ENCODE peak calls at places on chromosomes 12 and 14, in ten cellular contexts. B is EL; F is CD4-positive, CD25-positive, alpha-beta regulatory T cell; X is omental fat pad; Q is cerebellum; W is mammary epithelial cell; L is left cardiac atrium; J is germinal center; C is activated CD4-positive, CD25-positive, alpha-beta regulatory T cell; O is NCI-H1694. N is an unnamed sample.

GRCh38 chr14:89853976-89854693 is 100.4 kb downstream of the EFCAB11 start:
- DNase-seq in O (peak; percentile 69), X (no peak), W (no peak), C (no peak), Q (no peak), J (no peak), B (peak; percentile 25), F (no peak), L (no peak), N (no peak)

GRCh38 chr12:125089083-125089482 is 23.8 kb downstream of the AACS start:
- DNase-seq in W (no peak), F (no peak), X (no peak), C (no peak), L (no peak), Q (no peak), B (no peak), O (no peak), J (no peak), N (no peak)

GRCh38 chr14:24674204-24674970 is 40.4 kb upstream of the GZMB start:
- DNase-seq in F (peak; percentile 86), B (no peak), C (no peak), L (no peak), Q (no peak), J (peak; percentile 30), O (no peak), X (no peak), W (no peak), N (no peak)

GRCh38 chr12:131445184-131445974 is 265.5 kb upstream of the SFSWAP start:
- DNase-seq in W (no peak), F (no peak), X (no peak), C (no peak), J (no peak), O (no peak), B (no peak), Q (no peak), L (no peak), N (no peak)

GRCh38 chr14:80955434-80955939 is at the start of gene TSHR:
- DNase-seq in W (no peak), F (peak; percentile 61), B (no peak), X (no peak), J (peak; percentile 5), Q (no peak), C (no peak), O (peak; percentile 39), L (no peak), N (no peak)

GRCh38 chr14:76829016-76829365 is 2.8 kb downstream of the LRRC74A start:
- DNase-seq in W (peak; percentile 23), J (no peak), O (no peak), L (peak; percentile 62), B (no peak), X (no peak), F (no peak), C (no peak), Q (no peak), N (peak; percentile 33)

GRCh38 chr12:77667101-77667500 is 163.6 kb upstream of the NAV3 start:
- DNase-seq in J (no peak), F (no peak), L (no peak), B (peak; percentile 23), Q (no peak), W (peak; percentile 1), C (no peak), X (no peak), O (no peak), N (no peak)

GRCh38 chr12:47377414-47378221 is 297.9 kb upstream of the AMIGO2 start:
- DNase-seq in F (no peak), C (no peak), W (peak; percentile 95), J (no peak), L (peak; percentile 98), B (peak; percentile 98), Q (peak; percentile 2), X (peak; percentile 98), O (no peak), N (peak; percentile 97)

GRCh38 chr12:104387190-104387589 is 69.6 kb upstream of the CHST11 start:
- DNase-seq in Q (no peak), X (no peak), W (no peak), C (no peak), L (no peak), J (no peak), F (no peak), B (no peak), O (no peak), N (no peak)

GRCh38 chr14:99745307-99745951 is 47.8 kb upstream of the EML1 start:
- DNase-seq in F (no peak), O (no peak), B (peak; percentile 85), Q (no peak), X (no peak), W (no peak), J (no peak), C (no peak), L (no peak), N (peak; percentile 38)

GRCh38 chr14:32382704-32383103 is 53.6 kb downstream of the AKAP6 start:
- DNase-seq in J (no peak), X (no peak), L (no peak), C (no peak), B (peak; percentile 26), F (no peak), W (peak; percentile 41), O (no peak), Q (no peak), N (no peak)

GRCh38 chr12:11822071-11822818 is 172.8 kb downstream of the ETV6 start:
- DNase-seq in X (peak; percentile 62), Q (no peak), B (peak; percentile 70), O (peak; percentile 98), F (peak; percentile 16), W (peak; percentile 73), J (no peak), L (no peak), C (peak; percentile 5), N (peak; percentile 84)

GRCh38 chr12:4270670-4271432 is 2.7 kb upstream of the CCND2 start:
- DNase-seq in F (peak; percentile 69), C (no peak), O (no peak), L (peak; percentile 63), X (no peak), W (no peak), J (peak; percentile 52), B (no peak), Q (no peak), N (peak; percentile 15)

GRCh38 chr14:78022059-78022458 is 148.1 kb upstream of the NRXN3 start:
- DNase-seq in F (peak; percentile 65), J (peak; percentile 56), C (no peak), X (no peak), W (peak; percentile 46), L (peak; percentile 46), Q (no peak), B (peak; percentile 70), O (peak; percentile 80), N (peak; percentile 44)